ENCODE peak calls at places on chromosomes 6 and 20, in ten cellular contexts. X, K, A, L, I, E, G, P, W and R are unnamed samples.

GRCh38 chr20:60632420-60633262 is 619.4 kb upstream of the CDH4 start:
- DNase-seq in X (no peak), K (no peak), A (no peak), L (peak; percentile 39), I (no peak), E (no peak), G (no peak), P (no peak), W (no peak), R (no peak)

GRCh38 chr6:7134999-7135735 is 27.4 kb downstream of the RREB1 start:
- DNase-seq in X (no peak), K (no peak), A (no peak), L (no peak), I (no peak), E (no peak), G (no peak), P (no peak), W (no peak), R (no peak)

GRCh38 chr6:43862925-43863324 is 92.9 kb downstream of the VEGFA start:
- DNase-seq in X (no peak), K (no peak), A (no peak), L (no peak), I (no peak), E (no peak), G (no peak), P (no peak), W (no peak), R (no peak)

GRCh38 chr6:119273799-119274595 is 75.6 kb downstream of the MAN1A1 start:
- DNase-seq in X (no peak), K (no peak), A (no peak), L (no peak), I (no peak), E (no peak), G (no peak), P (no peak), W (no peak), R (no peak)

GRCh38 chr6:140316966-140317365 is 942.5 kb upstream of the CITED2 start:
- DNase-seq in X (no peak), K (no peak), A (no peak), L (no peak), I (no peak), E (no peak), G (no peak), P (no peak), W (no peak), R (no peak)

GRCh38 chr6:346389-347030 is 45.0 kb upstream of the IRF4 start:
- DNase-seq in X (no peak), K (no peak), A (no peak), L (no peak), I (no peak), E (no peak), G (no peak), P (no peak), W (no peak), R (no peak)

GRCh38 chr6:33443025-33443424 is 11.4 kb upstream of the ZBTB9 start:
- DNase-seq in X (no peak), K (no peak), A (no peak), L (no peak), I (no peak), E (no peak), G (no peak), P (no peak), W (no peak), R (no peak)

GRCh38 chr20:6265204-6265904 is 142.5 kb upstream of the FERMT1 start:
- DNase-seq in X (no peak), K (no peak), A (no peak), L (peak; percentile 9), I (no peak), E (peak; percentile 69), G (no peak), P (no peak), W (peak; percentile 43), R (peak; percentile 68)

GRCh38 chr6:43307451-43308100 is 1.1 kb downstream of the CRIP3 start:
- DNase-seq in X (no peak), K (no peak), A (no peak), L (no peak), I (no peak), E (no peak), G (no peak), P (no peak), W (no peak), R (no peak)